ENCODE peak calls at places on chromosomes 5 and 9, in eight cellular contexts. S is esophagus muscularis mucosa, X is AG08396, V is cerebellum, H is tibial nerve, Z is GM18507, J is GM13976, W is iPS-NIHi11. D is an unnamed sample.

GRCh38 chr5:128782446-128782845 is 182.8 kb upstream of the SLC27A6 start:
- DNase-seq in S (no peak), X (peak; percentile 12), V (peak; percentile 6), H (peak; percentile 85), Z (no peak), J (no peak), W (no peak), D (no peak)

GRCh38 chr5:108521841-108522506 is 140.1 kb upstream of the FBXL17 start:
- DNase-seq in S (no peak), X (peak; percentile 41), V (peak; percentile 3), H (peak; percentile 68), Z (no peak), J (no peak), W (peak; percentile 62), D (peak; percentile 28)

GRCh38 chr5:1660511-1660910 is 136.8 kb upstream of the LPCAT1 start:
- DNase-seq in S (peak; percentile 57), X (no peak), V (no peak), H (no peak), Z (no peak), J (no peak), W (no peak), D (no peak)

GRCh38 chr5:57551974-57552537 is 69.4 kb upstream of the ACTBL2 start:
- DNase-seq in S (no peak), X (no peak), V (no peak), H (no peak), Z (no peak), J (no peak), W (no peak), D (no peak)

GRCh38 chr5:102511666-102512065 is 12.9 kb upstream of the SLCO6A1 start:
- DNase-seq in S (no peak), X (no peak), V (peak; percentile 10), H (peak; percentile 47), Z (no peak), J (no peak), W (no peak), D (no peak)

GRCh38 chr5:172437445-172438303 is 16.7 kb downstream of the SH3PXD2B start:
- DNase-seq in S (no peak), X (peak; percentile 53), V (no peak), H (peak; percentile 70), Z (no peak), J (no peak), W (no peak), D (no peak)

GRCh38 chr5:173202266-173202875 is 32.6 kb downstream of the NKX2-5 start:
- DNase-seq in S (no peak), X (no peak), V (no peak), H (no peak), Z (no peak), J (no peak), W (peak; percentile 30), D (no peak)

GRCh38 chr9:5459289-5459829 is 9.0 kb downstream of the CD274 start:
- DNase-seq in S (no peak), X (no peak), V (no peak), H (no peak), Z (no peak), J (no peak), W (no peak), D (no peak)

GRCh38 chr9:124784503-124784902 is 7.6 kb downstream of the OLFML2A start:
- DNase-seq in S (peak; percentile 66), X (no peak), V (no peak), H (no peak), Z (no peak), J (no peak), W (no peak), D (no peak)

GRCh38 chr5:99034336-99034735 is 105.5 kb upstream of the CHD1 start:
- DNase-seq in S (no peak), X (no peak), V (no peak), H (no peak), Z (no peak), J (no peak), W (no peak), D (no peak)

GRCh38 chr5:113276001-113276400 is 158.8 kb downstream of the TSSK1B start:
- DNase-seq in S (no peak), X (no peak), V (peak; percentile 22), H (no peak), Z (no peak), J (no peak), W (peak; percentile 20), D (no peak)

GRCh38 chr9:121786543-121786948 is 135.1 kb downstream of the DAB2IP start:
- DNase-seq in S (no peak), X (no peak), V (no peak), H (no peak), Z (no peak), J (no peak), W (no peak), D (no peak)

GRCh38 chr9:77897292-77897691 is 134.3 kb downstream of the GNAQ start:
- DNase-seq in S (no peak), X (no peak), V (no peak), H (no peak), Z (no peak), J (no peak), W (peak; percentile 32), D (no peak)

GRCh38 chr5:142405023-142405422 is 80.2 kb upstream of the SPRY4 start:
- DNase-seq in S (no peak), X (no peak), V (no peak), H (no peak), Z (no peak), J (no peak), W (no peak), D (no peak)

GRCh38 chr5:95835682-95836405 is 13.3 kb upstream of the GLRX start:
- DNase-seq in S (no peak), X (no peak), V (no peak), H (no peak), Z (no peak), J (no peak), W (no peak), D (no peak)

GRCh38 chr5:88262116-88262515 is 6.5 kb downstream of the TMEM161B start:
- DNase-seq in S (no peak), X (peak; percentile 3), V (no peak), H (no peak), Z (no peak), J (no peak), W (no peak), D (no peak)

D was measured in GM10248.